ENCODE peak calls at places on chromosomes 13 and 19, in nine cellular contexts. D, K, B, G, J, O, S, M and W are unnamed samples. For H3K4me1, the result is how much of the 10 kb centered on the place peaks cover.

GRCh38 chr19:18904334-18905057 is 8.5 kb upstream of the CERS1 start:
- DNase-seq in D (no peak), K (no peak), B (no peak), G (no peak), J (no peak), O (no peak), S (no peak), M (no peak), W (peak)

GRCh38 chr19:10339380-10339960 is at the start of gene ICAM3:
- DNase-seq in D (no peak), K (no peak), B (peak), G (no peak), J (no peak), O (no peak), S (no peak), M (no peak), W (no peak)

GRCh38 chr13:91278291-91278690 is 69.2 kb upstream of the MIR17HG start:
- DNase-seq in D (no peak), K (no peak), B (no peak), G (no peak), J (no peak), O (no peak), S (no peak), M (no peak), W (no peak)

GRCh38 chr13:109729031-109729870 is 57.1 kb downstream of the IRS2 start:
- DNase-seq in D (no peak), K (peak), B (no peak), G (peak), J (no peak), O (no peak), S (no peak), M (peak), W (no peak)

GRCh38 chr13:93721483-93721882 is 494.9 kb downstream of the GPC6 start:
- DNase-seq in D (no peak), K (no peak), B (no peak), G (no peak), J (no peak), O (no peak), S (no peak), M (no peak), W (no peak)

GRCh38 chr13:38685974-38686571 is 804 bp upstream of the FREM2 start:
- DNase-seq in D (no peak), K (peak), B (peak), G (peak), J (no peak), O (peak), S (no peak), M (peak), W (no peak)

GRCh38 chr19:33325920-33326319 is 23.6 kb upstream of the CEBPA start:
- DNase-seq in D (no peak), K (peak), B (no peak), G (no peak), J (no peak), O (no peak), S (no peak), M (peak), W (no peak)

GRCh38 chr19:8184274-8184673 is 24.9 kb upstream of the CERS4 start:
- DNase-seq in D (no peak), K (no peak), B (no peak), G (no peak), J (no peak), O (no peak), S (no peak), M (no peak), W (no peak)

GRCh38 chr13:98761126-98761978 is 8.9 kb upstream of the SLC15A1 start:
- DNase-seq in D (no peak), K (peak), B (no peak), G (no peak), J (no peak), O (no peak), S (peak), M (peak), W (no peak)

GRCh38 chr13:99339736-99340392 is 32.7 kb upstream of the GPR183 start:
- DNase-seq in D (no peak), K (peak), B (no peak), G (no peak), J (no peak), O (no peak), S (peak), M (peak), W (no peak)

GRCh38 chr19:19171821-19172532 is 1.9 kb upstream of the MEF2B start:
- DNase-seq in D (no peak), K (no peak), B (no peak), G (no peak), J (no peak), O (peak), S (peak), M (peak), W (no peak)

GRCh38 chr19:38975214-38975860 is at the start of gene FBXO17:
- DNase-seq in D (peak), K (peak), B (peak), G (peak), J (no peak), O (peak), S (peak), M (peak), W (peak)

GRCh38 chr19:11257827-11258380 is 4.4 kb downstream of the DOCK6 start:
- DNase-seq in D (no peak), K (no peak), B (no peak), G (no peak), J (no peak), O (no peak), S (no peak), M (no peak), W (no peak)

GRCh38 chr13:29845440-29846056 is 4.9 kb downstream of the UBL3 start:
- DNase-seq in D (no peak), K (no peak), B (no peak), G (no peak), J (no peak), O (peak), S (peak), M (peak), W (no peak)

GRCh38 chr19:43591904-43592772 is 3.8 kb downstream of the IRGQ start:
- DNase-seq in D (no peak), K (no peak), B (no peak), G (no peak), J (no peak), O (no peak), S (no peak), M (no peak), W (no peak)

GRCh38 chr13:23469901-23470525 is 36.5 kb upstream of the SACS start:
- DNase-seq in D (no peak), K (peak), B (no peak), G (peak), J (no peak), O (no peak), S (peak), M (peak), W (no peak)

GRCh38 chr19:50046649-50047503 is 21.1 kb downstream of the ZNF473 start:
- DNase-seq in D (peak), K (no peak), B (peak), G (no peak), J (peak), O (peak), S (peak), M (no peak), W (peak)

GRCh38 chr19:35493971-35494370 is 3.7 kb upstream of the KRTDAP start:
- DNase-seq in D (no peak), K (no peak), B (no peak), G (no peak), J (no peak), O (no peak), S (no peak), M (no peak), W (no peak)

GRCh38 chr19:41753159-41753558 is 2.2 kb upstream of the CEACAM6 start:
- DNase-seq in D (peak), K (no peak), B (peak), G (peak), J (peak), O (peak), S (no peak), M (no peak), W (peak)

GRCh38 chr19:10214784-10215183 is 16.3 kb downstream of the S1PR2 start:
- DNase-seq in D (no peak), K (peak), B (no peak), G (no peak), J (no peak), O (no peak), S (peak), M (peak), W (no peak)

GRCh38 chr13:99320693-99321481 is 13.7 kb upstream of the GPR183 start:
- DNase-seq in D (no peak), K (peak), B (no peak), G (no peak), J (peak), O (peak), S (peak), M (peak), W (no peak)

GRCh38 chr13:51926528-51926885 is 64.7 kb downstream of the CCDC70 start:
- DNase-seq in D (no peak), K (no peak), B (no peak), G (no peak), J (no peak), O (no peak), S (no peak), M (no peak), W (no peak)

GRCh38 chr13:51995677-51996551 is 15.3 kb downstream of the ATP7B start:
- DNase-seq in D (peak), K (peak), B (peak), G (peak), J (no peak), O (peak), S (no peak), M (peak), W (no peak)

GRCh38 chr19:48490980-48491792 is 20.4 kb downstream of the LMTK3 start:
- DNase-seq in D (no peak), K (no peak), B (peak), G (peak), J (peak), O (peak), S (no peak), M (no peak), W (peak)

GRCh38 chr19:30311911-30312310 is 60.3 kb upstream of the ZNF536 start:
- DNase-seq in D (no peak), K (no peak), B (no peak), G (no peak), J (no peak), O (no peak), S (no peak), M (no peak), W (no peak)

GRCh38 chr13:95921485-95921884 is 131.7 kb downstream of the UGGT2 start:
- DNase-seq in D (no peak), K (peak), B (no peak), G (no peak), J (no peak), O (no peak), S (peak), M (peak), W (no peak)

GRCh38 chr19:51441410-51442390 is 16.6 kb downstream of the SIGLEC8 start:
- DNase-seq in D (no peak), K (no peak), B (peak), G (no peak), J (no peak), O (no peak), S (no peak), M (no peak), W (no peak)

GRCh38 chr19:3458229-3458555 is 22.1 kb downstream of the SMIM24 start:
- DNase-seq in D (no peak), K (peak), B (no peak), G (peak), J (no peak), O (no peak), S (no peak), M (peak), W (no peak)

GRCh38 chr19:10826236-10826635 is 9.8 kb downstream of the TMED1 start:
- DNase-seq in D (no peak), K (no peak), B (no peak), G (no peak), J (no peak), O (no peak), S (no peak), M (no peak), W (peak)

GRCh38 chr13:77291779-77292178 is 35.1 kb downstream of the MYCBP2 start:
- DNase-seq in D (no peak), K (no peak), B (no peak), G (no peak), J (no peak), O (no peak), S (no peak), M (no peak), W (no peak)

GRCh38 chr13:70255406-70255991 is 147.2 kb upstream of the KLHL1 start:
- DNase-seq in D (no peak), K (no peak), B (no peak), G (no peak), J (no peak), O (no peak), S (no peak), M (no peak), W (no peak)

GRCh38 chr19:8335343-8336071 is 7.6 kb downstream of the KANK3 start:
- DNase-seq in D (no peak), K (no peak), B (no peak), G (no peak), J (no peak), O (no peak), S (no peak), M (no peak), W (no peak)

GRCh38 chr13:50375792-50376191 is 360.5 kb downstream of the KCNRG start:
- DNase-seq in D (no peak), K (peak), B (no peak), G (no peak), J (no peak), O (no peak), S (peak), M (peak), W (no peak)

DNA sequence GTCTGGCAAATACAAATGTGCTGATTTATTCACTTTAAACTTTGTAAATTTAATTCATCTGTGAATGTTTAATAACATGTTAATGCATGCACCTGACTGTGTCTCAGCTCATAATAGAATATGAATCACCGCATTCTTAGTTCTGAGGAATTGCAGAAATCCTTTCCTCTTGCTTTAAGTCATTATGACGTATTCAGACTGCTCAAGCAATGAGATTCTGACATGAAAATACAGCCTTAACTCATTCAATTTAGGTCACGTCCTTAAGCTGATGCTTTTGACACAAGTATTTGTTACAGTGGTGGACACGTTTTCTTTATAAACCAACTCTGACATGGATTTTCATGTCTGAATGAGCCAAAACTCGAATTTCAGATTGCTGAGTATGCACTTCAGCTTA is 541.0 kb upstream of the KLF12 start:
- DNase-seq in D (no peak), K (peak), B (no peak), G (no peak), J (no peak), O (peak), S (peak), M (peak), W (no peak)
- H3K4me3 ChIP-seq in D (no peak), K (no peak), B (no peak), G (no peak), J (no peak), O (no peak), S (no peak), M (no peak), W (no peak)

GRCh38 chr19:14118165-14119051 is 846 bp upstream of the PRKACA start:
- DNase-seq in D (peak), K (peak), B (peak), G (peak), J (no peak), O (peak), S (peak), M (peak), W (peak)
- H3K4me1 ChIP-seq in D (half or more), K (under half), B (under half), G (under half), J (under half), O (under half), S (under half), M (under half), W (under half)

GRCh38 chr19:5823579-5824281 is 15.8 kb downstream of the FUT6 start:
- DNase-seq in D (no peak), K (no peak), B (peak), G (no peak), J (no peak), O (no peak), S (no peak), M (no peak), W (peak)
- TF ChIP-seq CTCF in D (no peak), K (no peak), B (no peak), G (no peak), J (peak), O (no peak), S (peak), M (no peak), W (peak)

GRCh38 chr13:73695325-73695724 is 438.9 kb downstream of the KLF12 start:
- DNase-seq in D (no peak), K (no peak), B (no peak), G (no peak), J (no peak), O (no peak), S (no peak), M (no peak), W (no peak)

GRCh38 chr13:73693215-73693614 is 441.0 kb downstream of the KLF12 start:
- DNase-seq in D (no peak), K (peak), B (no peak), G (no peak), J (no peak), O (no peak), S (no peak), M (peak), W (no peak)

GRCh38 chr13:73697166-73697565 is 437.0 kb downstream of the KLF12 start:
- DNase-seq in D (no peak), K (peak), B (no peak), G (no peak), J (no peak), O (no peak), S (no peak), M (peak), W (no peak)

GRCh38 chr13:73698859-73699258 is 435.3 kb downstream of the KLF12 start:
- DNase-seq in D (no peak), K (peak), B (no peak), G (no peak), J (no peak), O (peak), S (peak), M (peak), W (no peak)

DNA sequence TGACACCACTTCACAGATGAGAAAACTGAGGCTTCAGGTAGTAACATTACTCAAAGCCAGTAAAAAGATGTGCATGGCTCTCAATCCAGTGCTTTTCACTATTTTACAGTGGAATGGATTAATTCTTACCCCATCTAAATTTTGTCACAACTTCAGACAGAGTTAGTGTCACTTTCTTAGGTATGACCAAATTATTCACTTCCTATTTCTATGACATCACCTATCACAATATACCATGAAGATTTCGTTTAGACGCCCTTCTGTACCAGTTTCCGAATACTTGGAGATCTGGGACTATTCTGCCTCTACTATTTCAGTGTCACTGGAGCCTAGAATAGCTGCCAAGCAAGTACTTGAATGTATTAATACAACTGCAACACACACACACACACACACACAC is 437.5 kb downstream of the KLF12 start:
- DNase-seq in D (no peak), K (no peak), B (no peak), G (no peak), J (no peak), O (no peak), S (no peak), M (no peak), W (no peak)
- H3K4me3 ChIP-seq in D (no peak), K (no peak), B (no peak), G (no peak), J (no peak), O (no peak), S (no peak), M (no peak), W (no peak)

GRCh38 chr13:114111577-114111976 is 20.8 kb downstream of the RASA3 start:
- DNase-seq in D (no peak), K (no peak), B (no peak), G (no peak), J (no peak), O (no peak), S (peak), M (no peak), W (no peak)

GRCh38 chr13:114113961-114114360 is 18.5 kb downstream of the RASA3 start:
- DNase-seq in D (no peak), K (no peak), B (no peak), G (no peak), J (no peak), O (no peak), S (no peak), M (no peak), W (no peak)

GRCh38 chr13:114112826-114113322 is 19.5 kb downstream of the RASA3 start:
- DNase-seq in D (no peak), K (no peak), B (no peak), G (peak), J (no peak), O (no peak), S (no peak), M (no peak), W (no peak)

GRCh38 chr13:114110091-114110829 is 22.2 kb downstream of the RASA3 start:
- DNase-seq in D (no peak), K (no peak), B (no peak), G (peak), J (no peak), O (no peak), S (no peak), M (no peak), W (peak)

DNA sequence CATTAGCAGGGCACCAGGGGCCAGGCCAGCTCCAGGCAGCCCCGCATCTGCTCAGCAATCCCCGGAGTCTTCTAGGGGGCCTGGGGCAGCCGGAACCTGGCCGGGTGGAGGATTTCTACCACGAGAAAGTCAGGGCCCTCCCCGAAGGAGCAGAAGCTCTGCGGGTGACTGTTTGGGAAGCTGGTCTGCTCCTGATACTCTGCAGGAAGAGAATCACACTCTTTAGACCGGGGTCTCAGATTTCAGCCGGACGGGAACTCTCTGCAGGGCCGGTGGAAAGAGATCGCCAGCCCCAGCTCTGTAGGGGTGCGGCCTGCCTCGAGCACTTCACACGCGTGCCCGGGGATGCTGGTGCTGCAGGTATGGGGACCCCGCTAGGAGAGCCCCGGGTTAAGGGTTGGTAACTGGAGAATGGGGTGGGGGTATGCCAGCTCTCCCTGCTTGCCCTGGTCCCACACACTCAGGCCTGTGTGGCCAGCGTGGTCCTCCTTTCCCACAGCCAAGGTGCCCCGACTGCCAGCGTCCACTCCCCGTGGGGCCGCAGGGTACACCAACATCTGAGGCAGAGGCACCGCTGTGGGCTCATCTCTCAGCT is 20.1 kb downstream of the RASA3 start:
- DNase-seq in D (no peak), K (no peak), B (no peak), G (peak), J (no peak), O (no peak), S (peak), M (no peak), W (no peak)
- H3K4me1 ChIP-seq in D (under half), K (half or more), B (under half), G (under half), J (under half), O (under half), S (half or more), M (half or more), W (under half)

DNA sequence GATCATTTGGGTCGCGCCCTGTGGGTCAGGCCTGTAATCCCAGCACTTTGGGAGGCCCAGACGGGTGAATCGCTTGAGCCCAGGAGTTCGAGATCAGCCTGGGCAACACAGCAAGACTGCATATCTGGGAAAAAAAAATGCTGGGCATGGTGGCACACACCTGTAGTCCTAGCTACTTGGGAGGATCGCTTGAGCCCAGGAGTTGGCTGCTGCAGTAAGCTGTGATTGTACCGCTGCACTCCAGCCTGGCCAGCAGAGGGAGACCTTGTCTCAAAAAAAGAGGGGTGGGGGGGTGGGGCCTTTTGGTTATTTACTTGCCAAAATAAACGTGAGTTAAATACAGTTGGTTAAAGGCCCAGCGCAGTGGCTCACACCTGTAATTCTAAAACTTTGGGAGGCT is 9.8 kb upstream of the ZNF544 start:
- DNase-seq in D (no peak), K (no peak), B (no peak), G (peak), J (peak), O (peak), S (no peak), M (no peak), W (peak)
- TF ChIP-seq CTCF in D (no peak), K (no peak), B (no peak), G (peak), J (peak), O (peak), S (no peak), M (no peak), W (peak)

GRCh38 chr19:17078920-17079709 is 3.5 kb downstream of the MYO9B start:
- DNase-seq in D (no peak), K (peak), B (no peak), G (peak), J (no peak), O (no peak), S (peak), M (no peak), W (no peak)
- H3K4me3 ChIP-seq in D (peak), K (peak), B (peak), G (peak), J (peak), O (no peak), S (peak), M (peak), W (peak)